ENCODE peak calls at places on chromosomes 1 and 21, in eight cellular contexts. One of them, this sample, is unnamed.

GRCh38 chr1:89381617-89382016 is 17.8 kb downstream of the GBP6 start:
- DNase-seq in aorta: peak; percentile 40
- DNase-seq in endothelial cell of umbilical vein: no peak
- DNase-seq in SJSA1: no peak
- DNase-seq in tibial nerve: no peak
- DNase-seq in lower lobe of right lung: no peak
- DNase-seq in sigmoid colon: no peak
- DNase-seq in cardiac muscle cell: no peak
- DNase-seq in this sample: no peak

GRCh38 chr1:69919922-69920273 is 285.5 kb downstream of the LRRC40 start:
- DNase-seq in aorta: no peak
- DNase-seq in endothelial cell of umbilical vein: no peak
- DNase-seq in SJSA1: no peak
- DNase-seq in tibial nerve: no peak
- DNase-seq in lower lobe of right lung: no peak
- DNase-seq in sigmoid colon: no peak
- DNase-seq in cardiac muscle cell: no peak
- DNase-seq in this sample: no peak

GRCh38 chr1:210496063-210496462 is 167.4 kb downstream of the HHAT start:
- DNase-seq in aorta: peak; percentile 46
- DNase-seq in endothelial cell of umbilical vein: no peak
- DNase-seq in SJSA1: no peak
- DNase-seq in tibial nerve: no peak
- DNase-seq in lower lobe of right lung: no peak
- DNase-seq in sigmoid colon: no peak
- DNase-seq in cardiac muscle cell: peak; percentile 49
- DNase-seq in this sample: no peak

GRCh38 chr1:220431840-220432239 is 96.1 kb upstream of the MARK1 start:
- DNase-seq in aorta: no peak
- DNase-seq in endothelial cell of umbilical vein: no peak
- DNase-seq in SJSA1: no peak
- DNase-seq in tibial nerve: no peak
- DNase-seq in lower lobe of right lung: peak; percentile 32
- DNase-seq in sigmoid colon: no peak
- DNase-seq in cardiac muscle cell: no peak
- DNase-seq in this sample: no peak

GRCh38 chr1:114728553-114728952 is 12.0 kb upstream of the NRAS start:
- DNase-seq in aorta: no peak
- DNase-seq in endothelial cell of umbilical vein: no peak
- DNase-seq in SJSA1: no peak
- DNase-seq in tibial nerve: no peak
- DNase-seq in lower lobe of right lung: no peak
- DNase-seq in sigmoid colon: no peak
- DNase-seq in cardiac muscle cell: no peak
- DNase-seq in this sample: no peak

GRCh38 chr1:204507317-204508105 is 8.7 kb upstream of the MDM4 start:
- DNase-seq in aorta: peak; percentile 62
- DNase-seq in endothelial cell of umbilical vein: peak; percentile 36
- DNase-seq in SJSA1: peak; percentile 69
- DNase-seq in tibial nerve: no peak
- DNase-seq in lower lobe of right lung: no peak
- DNase-seq in sigmoid colon: no peak
- DNase-seq in cardiac muscle cell: peak; percentile 78
- DNase-seq in this sample: no peak

GRCh38 chr1:48493970-48494769 is 22.2 kb upstream of the SPATA6 start:
- DNase-seq in aorta: no peak
- DNase-seq in endothelial cell of umbilical vein: peak; percentile 85
- DNase-seq in SJSA1: no peak
- DNase-seq in tibial nerve: no peak
- DNase-seq in lower lobe of right lung: no peak
- DNase-seq in sigmoid colon: peak; percentile 67
- DNase-seq in cardiac muscle cell: peak; percentile 95
- DNase-seq in this sample: no peak

GRCh38 chr21:38879912-38880577 is 74.3 kb downstream of the ETS2 start:
- DNase-seq in aorta: no peak
- DNase-seq in endothelial cell of umbilical vein: no peak
- DNase-seq in SJSA1: no peak
- DNase-seq in tibial nerve: no peak
- DNase-seq in lower lobe of right lung: no peak
- DNase-seq in sigmoid colon: no peak
- DNase-seq in cardiac muscle cell: no peak
- DNase-seq in this sample: no peak

GRCh38 chr1:244375061-244375460 is 76.6 kb downstream of the ADSS2 start:
- DNase-seq in aorta: no peak
- DNase-seq in endothelial cell of umbilical vein: peak; percentile 52
- DNase-seq in SJSA1: no peak
- DNase-seq in tibial nerve: no peak
- DNase-seq in lower lobe of right lung: no peak
- DNase-seq in sigmoid colon: no peak
- DNase-seq in cardiac muscle cell: no peak
- DNase-seq in this sample: no peak

GRCh38 chr1:205102404-205102803 is 18.1 kb upstream of the TMEM81 start:
- DNase-seq in aorta: no peak
- DNase-seq in endothelial cell of umbilical vein: no peak
- DNase-seq in SJSA1: no peak
- DNase-seq in tibial nerve: no peak
- DNase-seq in lower lobe of right lung: no peak
- DNase-seq in sigmoid colon: no peak
- DNase-seq in cardiac muscle cell: no peak
- DNase-seq in this sample: no peak

GRCh38 chr1:245258271-245258920 is 103.6 kb downstream of the KIF26B start:
- DNase-seq in aorta: no peak
- DNase-seq in endothelial cell of umbilical vein: no peak
- DNase-seq in SJSA1: no peak
- DNase-seq in tibial nerve: no peak
- DNase-seq in lower lobe of right lung: no peak
- DNase-seq in sigmoid colon: no peak
- DNase-seq in cardiac muscle cell: no peak
- DNase-seq in this sample: no peak

GRCh38 chr1:109483658-109484518 is at the start of gene ATXN7L2:
- DNase-seq in aorta: peak; percentile 95
- DNase-seq in endothelial cell of umbilical vein: peak; percentile 92
- DNase-seq in SJSA1: peak; percentile 93
- DNase-seq in tibial nerve: peak; percentile 78
- DNase-seq in lower lobe of right lung: peak; percentile 94
- DNase-seq in sigmoid colon: peak; percentile 97
- DNase-seq in cardiac muscle cell: peak; percentile 94
- DNase-seq in this sample: peak; percentile 66

GRCh38 chr1:109485001-109485400 is 1.3 kb downstream of the ATXN7L2 start:
- DNase-seq in aorta: peak; percentile 7
- DNase-seq in endothelial cell of umbilical vein: no peak
- DNase-seq in SJSA1: no peak
- DNase-seq in tibial nerve: no peak
- DNase-seq in lower lobe of right lung: no peak
- DNase-seq in sigmoid colon: no peak
- DNase-seq in cardiac muscle cell: no peak
- DNase-seq in this sample: no peak

GRCh38 chr1:109482242-109482641 is 1.5 kb upstream of the ATXN7L2 start:
- DNase-seq in aorta: no peak
- DNase-seq in endothelial cell of umbilical vein: no peak
- DNase-seq in SJSA1: no peak
- DNase-seq in tibial nerve: no peak
- DNase-seq in lower lobe of right lung: no peak
- DNase-seq in sigmoid colon: no peak
- DNase-seq in cardiac muscle cell: no peak
- DNase-seq in this sample: no peak

GRCh38 chr1:109482796-109483638 is 688 bp upstream of the ATXN7L2 start:
- DNase-seq in aorta: peak; percentile 65
- DNase-seq in endothelial cell of umbilical vein: peak; percentile 3
- DNase-seq in SJSA1: no peak
- DNase-seq in tibial nerve: no peak
- DNase-seq in lower lobe of right lung: peak; percentile 65
- DNase-seq in sigmoid colon: peak; percentile 80
- DNase-seq in cardiac muscle cell: no peak
- DNase-seq in this sample: no peak

DNA sequence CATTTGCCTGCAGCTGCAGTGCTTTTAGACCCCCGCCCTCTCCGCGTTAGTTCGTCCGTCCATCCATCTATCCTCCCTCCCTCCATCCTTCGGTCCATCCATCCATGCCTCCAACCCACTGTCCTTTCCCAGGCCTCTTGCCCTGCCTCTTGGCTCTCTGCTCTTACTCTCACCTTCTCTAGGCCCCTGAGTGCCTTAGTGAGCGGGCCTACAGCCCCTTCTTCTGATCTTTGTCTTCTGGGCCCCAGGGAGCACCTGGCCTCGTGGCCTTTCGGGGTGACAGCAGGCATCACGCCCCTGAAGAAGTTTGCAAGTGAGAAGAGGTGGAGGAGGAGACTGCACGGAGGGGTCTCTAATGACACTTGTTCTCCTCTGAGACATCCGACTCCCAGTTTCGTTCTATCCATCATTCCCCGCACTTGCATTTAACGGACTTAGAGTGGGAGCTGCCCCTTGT is 842 bp downstream of the ATXN7L2 start:
- DNase-seq in aorta: peak; percentile 32
- DNase-seq in endothelial cell of umbilical vein: no peak
- DNase-seq in SJSA1: no peak
- DNase-seq in tibial nerve: no peak
- DNase-seq in lower lobe of right lung: no peak
- DNase-seq in sigmoid colon: no peak
- DNase-seq in cardiac muscle cell: no peak
- DNase-seq in this sample: no peak
- H3K27ac ChIP-seq in aorta: no peak overlapping the region
- H3K27ac ChIP-seq in endothelial cell of umbilical vein: peak overlapping the region; percentile 83
- H3K27ac ChIP-seq in SJSA1: no peak overlapping the region
- H3K27ac ChIP-seq in tibial nerve: peak overlapping the region; percentile 93
- H3K27ac ChIP-seq in lower lobe of right lung: peak overlapping the region; percentile 93
- H3K27ac ChIP-seq in sigmoid colon: peak overlapping the region; percentile 95
- H3K27ac ChIP-seq in cardiac muscle cell: no peak overlapping the region
- H3K27ac ChIP-seq in this sample: peak overlapping the region; percentile 98

DNA sequence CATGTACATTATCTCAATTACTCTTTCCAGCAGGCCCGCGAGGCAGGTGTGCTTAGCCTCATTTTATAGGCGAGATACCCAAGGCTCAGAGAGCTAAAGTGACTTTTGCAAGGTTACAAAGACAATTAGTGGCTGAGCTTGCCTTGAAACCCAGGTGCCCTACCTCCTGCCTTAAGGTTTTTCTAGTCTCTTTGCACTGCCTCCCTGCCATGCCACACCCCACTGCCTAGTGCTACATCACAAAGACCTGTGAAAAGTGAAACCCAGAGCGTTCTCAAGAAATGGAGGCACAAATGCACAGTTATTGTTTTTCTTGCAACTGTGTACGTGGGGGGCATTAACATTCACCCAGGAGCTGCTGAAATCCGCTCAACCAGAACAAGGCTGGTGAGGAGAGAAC is 9.9 kb upstream of the C8A start:
- DNase-seq in aorta: no peak
- DNase-seq in endothelial cell of umbilical vein: no peak
- DNase-seq in SJSA1: no peak
- DNase-seq in tibial nerve: no peak
- DNase-seq in lower lobe of right lung: no peak
- DNase-seq in sigmoid colon: no peak
- DNase-seq in cardiac muscle cell: no peak
- DNase-seq in this sample: no peak
- H3K36me3 ChIP-seq in aorta: no peaks in the 10 kb centered on the region
- H3K36me3 ChIP-seq in endothelial cell of umbilical vein: no peaks in the 10 kb centered on the region
- H3K36me3 ChIP-seq in SJSA1: no peaks in the 10 kb centered on the region
- H3K36me3 ChIP-seq in tibial nerve: no peaks in the 10 kb centered on the region
- H3K36me3 ChIP-seq in lower lobe of right lung: no peaks in the 10 kb centered on the region
- H3K36me3 ChIP-seq in sigmoid colon: no peaks in the 10 kb centered on the region
- H3K36me3 ChIP-seq in cardiac muscle cell: no peaks in the 10 kb centered on the region
- H3K36me3 ChIP-seq in this sample: no peaks in the 10 kb centered on the region

DNA sequence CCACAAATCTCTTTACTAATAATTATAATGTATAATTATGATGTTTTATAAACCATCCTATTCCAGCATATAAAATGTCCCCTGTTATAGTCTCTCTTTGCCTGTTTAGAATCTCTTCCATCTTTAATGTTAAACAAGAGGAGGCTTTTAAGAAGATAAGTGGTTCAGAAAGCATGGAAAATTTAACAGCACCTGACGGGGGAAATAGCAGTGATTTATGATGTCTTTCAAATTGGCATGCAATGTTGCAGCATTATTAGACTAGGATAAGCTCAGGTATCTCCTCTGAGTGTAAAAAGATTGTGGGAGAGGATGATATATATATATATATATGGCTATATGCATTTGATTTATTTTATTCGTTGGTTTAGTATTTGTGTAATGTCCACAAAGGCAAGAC is 24.4 kb downstream of the GIPC2 start:
- DNase-seq in aorta: no peak
- DNase-seq in endothelial cell of umbilical vein: no peak
- DNase-seq in SJSA1: no peak
- DNase-seq in tibial nerve: no peak
- DNase-seq in lower lobe of right lung: no peak
- DNase-seq in sigmoid colon: no peak
- DNase-seq in cardiac muscle cell: no peak
- DNase-seq in this sample: no peak
- H3K27ac ChIP-seq in aorta: no peak overlapping the region
- H3K27ac ChIP-seq in endothelial cell of umbilical vein: peak overlapping the region; percentile 48
- H3K27ac ChIP-seq in SJSA1: no peak overlapping the region
- H3K27ac ChIP-seq in tibial nerve: no peak overlapping the region
- H3K27ac ChIP-seq in lower lobe of right lung: no peak overlapping the region
- H3K27ac ChIP-seq in sigmoid colon: peak overlapping the region; percentile 0
- H3K27ac ChIP-seq in cardiac muscle cell: no peak overlapping the region
- H3K27ac ChIP-seq in this sample: peak overlapping the region; percentile 63

GRCh38 chr1:222653178-222653827 is 35.4 kb downstream of the MIA3 start:
- DNase-seq in aorta: no peak
- DNase-seq in endothelial cell of umbilical vein: no peak
- DNase-seq in SJSA1: no peak
- DNase-seq in tibial nerve: no peak
- DNase-seq in lower lobe of right lung: no peak
- DNase-seq in sigmoid colon: no peak
- DNase-seq in cardiac muscle cell: no peak
- DNase-seq in this sample: no peak

GRCh38 chr1:222663535-222663934 is 45.6 kb downstream of the MIA3 start:
- DNase-seq in aorta: no peak
- DNase-seq in endothelial cell of umbilical vein: no peak
- DNase-seq in SJSA1: no peak
- DNase-seq in tibial nerve: no peak
- DNase-seq in lower lobe of right lung: no peak
- DNase-seq in sigmoid colon: no peak
- DNase-seq in cardiac muscle cell: no peak
- DNase-seq in this sample: no peak

GRCh38 chr1:222654849-222655248 is 37.0 kb downstream of the MIA3 start:
- DNase-seq in aorta: peak; percentile 60
- DNase-seq in endothelial cell of umbilical vein: peak; percentile 8
- DNase-seq in SJSA1: no peak
- DNase-seq in tibial nerve: peak; percentile 16
- DNase-seq in lower lobe of right lung: peak; percentile 61
- DNase-seq in sigmoid colon: no peak
- DNase-seq in cardiac muscle cell: peak; percentile 66
- DNase-seq in this sample: peak; percentile 2

GRCh38 chr1:222652676-222653075 is 34.8 kb downstream of the MIA3 start:
- DNase-seq in aorta: no peak
- DNase-seq in endothelial cell of umbilical vein: no peak
- DNase-seq in SJSA1: no peak
- DNase-seq in tibial nerve: no peak
- DNase-seq in lower lobe of right lung: no peak
- DNase-seq in sigmoid colon: no peak
- DNase-seq in cardiac muscle cell: no peak
- DNase-seq in this sample: no peak

DNA sequence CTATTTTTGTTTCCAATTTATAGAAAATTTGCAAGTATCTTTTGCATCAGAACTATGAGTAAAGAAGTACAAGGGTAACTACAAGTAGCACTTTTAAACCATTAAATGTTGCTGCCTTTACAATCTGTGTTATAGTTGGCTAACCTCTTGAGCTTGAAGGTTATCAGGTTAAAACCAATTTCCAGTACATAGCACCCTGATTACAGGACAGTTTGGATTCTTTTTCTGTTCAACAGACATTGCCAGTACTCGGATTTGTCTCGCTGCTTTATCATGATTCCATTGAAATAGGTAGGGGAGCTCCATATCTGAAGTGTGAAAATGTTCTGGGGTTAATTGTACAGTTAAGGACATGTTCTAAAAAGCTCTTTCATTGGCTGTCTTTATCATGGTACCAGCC is 40.0 kb downstream of the MIA3 start:
- DNase-seq in aorta: no peak
- DNase-seq in endothelial cell of umbilical vein: peak; percentile 15
- DNase-seq in SJSA1: no peak
- DNase-seq in tibial nerve: no peak
- DNase-seq in lower lobe of right lung: no peak
- DNase-seq in sigmoid colon: no peak
- DNase-seq in cardiac muscle cell: no peak
- DNase-seq in this sample: no peak
- H3K36me3 ChIP-seq in aorta: peaks cover 13% of the 10 kb centered on the region
- H3K36me3 ChIP-seq in endothelial cell of umbilical vein: peaks cover 24% of the 10 kb centered on the region
- H3K36me3 ChIP-seq in SJSA1: peaks cover 95% of the 10 kb centered on the region
- H3K36me3 ChIP-seq in tibial nerve: peaks cover 14% of the 10 kb centered on the region
- H3K36me3 ChIP-seq in lower lobe of right lung: peaks cover 98% of the 10 kb centered on the region
- H3K36me3 ChIP-seq in sigmoid colon: peaks cover 52% of the 10 kb centered on the region
- H3K36me3 ChIP-seq in cardiac muscle cell: peaks cover 80% of the 10 kb centered on the region
- H3K36me3 ChIP-seq in this sample: peaks cover 100% of the 10 kb centered on the region

This sample was measured in esophagus squamous epithelium.